ENCODE peak calls at places on chromosomes 11 and 22, in eight cellular contexts. V, Q, R, A, Y, E, H and I are unnamed samples.

GRCh38 chr22:20953668-20954500 is 13.2 kb upstream of the AIFM3 start:
- DNase-seq in V (no peak), Q (peak), R (no peak), A (peak), Y (peak), E (no peak), H (peak), I (peak)

GRCh38 chr11:77201370-77201769 is 73.3 kb downstream of the MYO7A start:
- DNase-seq in V (no peak), Q (no peak), R (no peak), A (no peak), Y (no peak), E (no peak), H (no peak), I (no peak)

GRCh38 chr11:33211588-33211987 is 45.6 kb upstream of the HIPK3 start:
- DNase-seq in V (no peak), Q (no peak), R (no peak), A (peak), Y (peak), E (no peak), H (no peak), I (peak)

GRCh38 chr11:57324154-57324885 is 432 bp downstream of the TNKS1BP1 start:
- DNase-seq in V (peak), Q (peak), R (no peak), A (peak), Y (no peak), E (peak), H (peak), I (no peak)

GRCh38 chr11:66869471-66869870 is 12.6 kb downstream of the LRFN4 start:
- DNase-seq in V (no peak), Q (no peak), R (no peak), A (no peak), Y (no peak), E (no peak), H (no peak), I (no peak)

GRCh38 chr11:110091995-110092576 is 1.1 kb upstream of the ZC3H12C start:
- DNase-seq in V (no peak), Q (peak), R (peak), A (no peak), Y (no peak), E (no peak), H (no peak), I (no peak)

GRCh38 chr11:77473001-77473800 is 693 bp downstream of the PAK1 start:
- DNase-seq in V (peak), Q (no peak), R (peak), A (peak), Y (peak), E (peak), H (peak), I (peak)

GRCh38 chr11:362642-363442 is 6.5 kb upstream of the B4GALNT4 start:
- DNase-seq in V (no peak), Q (no peak), R (no peak), A (no peak), Y (no peak), E (no peak), H (no peak), I (no peak)

GRCh38 chr22:47592791-47593190 is 830.3 kb downstream of the TBC1D22A start:
- DNase-seq in V (no peak), Q (no peak), R (no peak), A (no peak), Y (no peak), E (no peak), H (no peak), I (no peak)

GRCh38 chr22:46297151-46297819 is 615 bp downstream of the GTSE1 start:
- DNase-seq in V (peak), Q (peak), R (no peak), A (peak), Y (peak), E (peak), H (peak), I (no peak)

GRCh38 chr11:128694618-128695481 is 978 bp downstream of the FLI1 start:
- DNase-seq in V (no peak), Q (no peak), R (no peak), A (no peak), Y (no peak), E (no peak), H (peak), I (no peak)

GRCh38 chr11:40290031-40290650 is 1169.3 kb downstream of the LRRC4C start:
- DNase-seq in V (no peak), Q (no peak), R (peak), A (no peak), Y (no peak), E (no peak), H (no peak), I (no peak)

GRCh38 chr22:34055525-34056200 is 135.4 kb upstream of the LARGE1 start:
- DNase-seq in V (no peak), Q (peak), R (no peak), A (no peak), Y (peak), E (peak), H (no peak), I (no peak)